ENCODE peak calls at places on chromosomes 11 and 22, in five cellular contexts. Z is spleen; E is CD4-positive, CD25-positive, alpha-beta regulatory T cell; C is heart right ventricle; L is tibial artery. V is an unnamed sample. For H3K4me1 and H3K36me3, the result is how much of the 10 kb centered on the place peaks cover.

GRCh38 chr11:8910662-8911039 is 338 bp upstream of the AKIP1 start:
- DNase-seq in Z (no peak), E (peak), C (no peak), L (no peak), V (no peak)

GRCh38 chr22:21962655-21962949 is 10.0 kb upstream of the PPM1F start:
- DNase-seq in Z (no peak), E (no peak), C (no peak), L (no peak), V (no peak)

GRCh38 chr22:24433001-24433867 is 5.8 kb downstream of the ADORA2A start:
- DNase-seq in Z (peak), E (no peak), C (no peak), L (no peak), V (no peak)

GRCh38 chr11:11988099-11988651 is 20.3 kb downstream of the DKK3 start:
- DNase-seq in Z (no peak), E (no peak), C (no peak), L (no peak), V (no peak)

GRCh38 chr22:50206599-50206998 is 5.8 kb downstream of the SELENOO start:
- DNase-seq in Z (peak), E (no peak), C (peak), L (no peak), V (peak)

GRCh38 chr22:23071163-23072034 is 1.1 kb downstream of the GNAZ start:
- DNase-seq in Z (peak), E (no peak), C (no peak), L (no peak), V (peak)

GRCh38 chr11:64120951-64121569 is 44.9 kb downstream of the MACROD1 start:
- DNase-seq in Z (no peak), E (no peak), C (peak), L (no peak), V (peak)

GRCh38 chr11:40647290-40647689 is 812.2 kb downstream of the LRRC4C start:
- DNase-seq in Z (no peak), E (no peak), C (no peak), L (no peak), V (no peak)

GRCh38 chr22:49489821-49490220 is 337.9 kb downstream of the BRD1 start:
- DNase-seq in Z (no peak), E (no peak), C (no peak), L (no peak), V (no peak)

GRCh38 chr11:19243601-19244000 is 2.9 kb upstream of the E2F8 start:
- DNase-seq in Z (no peak), E (peak), C (no peak), L (no peak), V (no peak)

GRCh38 chr11:86629070-86629706 is 43.2 kb downstream of the ME3 start:
- DNase-seq in Z (no peak), E (no peak), C (peak), L (peak), V (no peak)

GRCh38 chr11:8038393-8038792 is 42.6 kb upstream of the TUB start:
- DNase-seq in Z (peak), E (no peak), C (no peak), L (no peak), V (no peak)

GRCh38 chr11:74345420-74345819 is 34.0 kb upstream of the P4HA3 start:
- DNase-seq in Z (no peak), E (no peak), C (no peak), L (no peak), V (peak)

DNA sequence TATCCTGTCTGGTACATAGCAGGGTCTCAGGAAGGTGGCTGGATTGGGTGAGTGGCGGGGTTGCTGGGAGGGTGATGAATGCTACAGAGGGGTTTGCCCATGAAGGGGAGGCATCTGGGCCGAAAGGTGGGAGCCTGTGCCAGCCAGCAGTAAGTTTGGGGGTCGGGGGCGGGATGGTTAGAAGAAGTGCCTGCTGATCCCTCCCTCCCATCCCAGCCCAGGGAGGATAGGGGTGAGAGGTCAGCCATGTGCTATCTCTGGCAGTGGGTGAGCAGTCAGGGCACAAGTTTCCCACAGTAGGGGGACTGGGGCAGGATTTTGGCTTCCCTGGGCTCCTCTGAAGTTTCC is 2.9 kb downstream of the CD82 start:
- DNase-seq in Z (no peak), E (no peak), C (no peak), L (no peak), V (no peak)
- H3K4me1 ChIP-seq in Z (half or more), E (half or more), C (half or more), L (half or more), V (under half)

DNA sequence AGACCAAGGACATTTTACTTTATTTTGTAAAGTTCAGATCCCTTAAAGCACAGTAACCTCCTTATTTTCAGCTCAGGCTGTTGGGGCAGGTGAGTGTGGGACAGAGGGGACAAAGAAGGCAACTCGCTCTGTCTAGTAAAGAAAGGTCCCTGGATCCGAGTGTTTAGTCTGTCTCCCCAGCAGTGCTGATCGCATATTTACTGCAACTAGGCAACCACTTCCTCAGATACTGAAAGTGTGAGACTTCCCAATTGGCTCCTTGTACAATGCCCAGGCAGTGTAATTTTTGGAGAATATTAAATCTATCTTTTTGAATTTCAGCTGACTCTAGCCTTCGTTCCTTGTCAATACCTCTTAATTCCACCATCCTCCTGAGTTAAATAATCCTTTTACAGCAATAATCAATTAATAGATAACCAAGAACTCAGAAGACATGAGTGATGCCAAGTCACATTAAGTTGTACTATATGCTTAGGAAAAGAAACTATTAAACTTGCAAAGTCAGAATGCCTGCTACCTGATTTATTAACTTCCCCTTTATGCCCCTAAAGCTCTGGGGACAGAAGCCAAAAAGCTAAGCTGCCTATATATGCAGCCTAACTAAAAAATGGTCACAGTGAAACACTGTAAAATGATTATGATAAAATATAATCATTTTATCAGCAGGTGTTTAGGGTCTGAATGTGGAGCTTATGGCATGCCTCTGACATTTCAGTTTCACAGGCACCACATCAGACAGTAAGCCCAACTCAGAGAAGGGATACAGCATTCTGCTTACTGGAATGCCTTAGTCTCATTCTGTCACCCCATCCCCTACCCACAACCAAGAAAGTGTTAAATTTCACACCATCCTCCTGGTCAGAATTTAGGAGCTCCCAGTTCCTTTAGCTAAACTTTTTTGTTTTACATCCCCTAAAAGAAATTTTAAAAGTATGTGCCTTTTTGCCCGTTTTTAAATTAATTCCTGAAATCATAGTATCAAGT is 138.7 kb downstream of the TRIM44 start:
- DNase-seq in Z (no peak), E (no peak), C (peak), L (no peak), V (no peak)
- H3K4me3 ChIP-seq in Z (no peak), E (no peak), C (no peak), L (no peak), V (no peak)

DNA sequence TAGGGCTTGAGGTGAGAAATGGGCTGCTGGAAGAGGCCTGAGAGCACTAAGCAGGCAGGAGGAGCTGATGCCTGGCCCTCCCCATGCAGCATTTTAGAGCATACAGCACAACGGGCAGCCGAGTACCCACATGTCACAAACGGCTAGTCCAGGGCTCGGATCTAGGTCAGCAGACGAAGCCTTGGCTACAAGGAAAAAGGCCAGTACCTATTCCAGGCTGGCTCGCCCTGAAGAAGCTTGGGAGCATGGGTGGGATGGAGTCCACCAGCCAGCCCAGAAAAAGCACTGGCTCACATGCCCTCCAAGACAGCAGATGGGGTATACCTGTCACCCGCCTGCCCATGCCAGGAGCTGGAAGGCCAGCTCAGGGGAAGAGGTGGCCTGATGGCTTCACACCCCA is 9.6 kb downstream of the UFD1 start:
- DNase-seq in Z (no peak), E (no peak), C (no peak), L (no peak), V (no peak)
- H3K36me3 ChIP-seq in Z (half or more), E (half or more), C (half or more), L (half or more), V (half or more)

GRCh38 chr22:26785942-26786341 is 128.6 kb downstream of the MIAT start:
- DNase-seq in Z (no peak), E (no peak), C (no peak), L (no peak), V (no peak)
- H3K4me1 ChIP-seq in Z (under half), E (under half), C (under half), L (under half), V (under half)

GRCh38 chr11:110786226-110786902 is 74.1 kb upstream of the ARHGAP20 start:
- DNase-seq in Z (no peak), E (no peak), C (no peak), L (no peak), V (no peak)

GRCh38 chr11:110778351-110778750 is 66.1 kb upstream of the ARHGAP20 start:
- DNase-seq in Z (no peak), E (no peak), C (no peak), L (no peak), V (no peak)

GRCh38 chr11:110785398-110785797 is 73.2 kb upstream of the ARHGAP20 start:
- DNase-seq in Z (no peak), E (no peak), C (no peak), L (no peak), V (no peak)

GRCh38 chr11:110779108-110779507 is 66.9 kb upstream of the ARHGAP20 start:
- DNase-seq in Z (no peak), E (no peak), C (no peak), L (no peak), V (no peak)

DNA sequence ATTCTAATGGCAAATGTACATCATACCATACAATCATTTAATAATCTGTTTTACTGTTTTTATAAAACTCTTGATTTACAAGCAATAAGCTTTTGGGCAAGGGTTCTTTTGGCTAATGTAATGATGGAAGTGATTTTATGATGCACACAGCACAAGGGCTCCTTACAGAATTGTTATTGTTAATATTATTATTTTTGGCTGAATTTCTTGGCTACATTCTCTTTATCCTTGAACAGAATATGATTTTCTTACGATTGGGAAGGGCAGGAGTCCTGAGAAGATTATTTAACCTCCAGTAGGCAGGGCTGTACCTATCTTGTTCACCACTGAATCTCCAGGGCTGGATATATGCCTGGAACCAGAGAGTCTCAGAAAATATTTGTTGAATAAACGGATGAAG is 70.4 kb upstream of the ARHGAP20 start:
- DNase-seq in Z (no peak), E (no peak), C (no peak), L (no peak), V (no peak)
- H3K4me3 ChIP-seq in Z (no peak), E (no peak), C (no peak), L (no peak), V (no peak)

GRCh38 chr22:26576026-26576680 is 13.8 kb downstream of the TPST2 start:
- DNase-seq in Z (peak), E (no peak), C (no peak), L (no peak), V (no peak)
- H3K36me3 ChIP-seq in Z (under half), E (under half), C (under half), L (under half), V (under half)